ENCODE peak calls at places on chromosomes 3 and 15, in nine cellular contexts. L is activated CD4-positive, alpha-beta T cell treated with anti-CD3 and anti-CD28 coated beads, Interleukin-2, amount 50 U/mL, for 1 hour; D is CD4-positive, alpha-beta memory T cell; Z is hippocampal formation; U is NCI-H748 treated with DMSO at 0.1 percent for 48 hours; P is heart left ventricle; C is MCF 10A; R is T-helper 9 cell; T is PC-3. J is an unnamed sample.

GRCh38 chr15:51227967-51228783 is 110.2 kb downstream of the CYP19A1 start:
- DNase-seq in L (no peak), D (no peak), Z (no peak), U (no peak), P (no peak), C (peak; percentile 82), R (no peak), T (peak; percentile 52), J (no peak)

GRCh38 chr3:151146731-151147091 is 56.3 kb downstream of the GPR171 start:
- DNase-seq in L (no peak), D (no peak), Z (no peak), U (no peak), P (no peak), C (no peak), R (no peak), T (no peak), J (no peak)

GRCh38 chr3:62876064-62876463 is 848 bp upstream of the CADPS start:
- DNase-seq in L (no peak), D (no peak), Z (no peak), U (no peak), P (no peak), C (peak; percentile 25), R (no peak), T (peak; percentile 21), J (peak; percentile 20)

GRCh38 chr15:74395319-74396145 is 28.1 kb upstream of the CYP11A1 start:
- DNase-seq in L (no peak), D (no peak), Z (no peak), U (no peak), P (no peak), C (no peak), R (no peak), T (no peak), J (no peak)

GRCh38 chr3:27960133-27960532 is 238.0 kb upstream of the EOMES start:
- DNase-seq in L (no peak), D (no peak), Z (no peak), U (no peak), P (no peak), C (peak; percentile 64), R (no peak), T (peak; percentile 79), J (no peak)

GRCh38 chr3:27607370-27607769 is 114.8 kb downstream of the EOMES start:
- DNase-seq in L (no peak), D (no peak), Z (no peak), U (no peak), P (no peak), C (peak; percentile 72), R (no peak), T (peak; percentile 60), J (no peak)

GRCh38 chr15:93895976-93896770 is 335.2 kb upstream of the MCTP2 start:
- DNase-seq in L (no peak), D (no peak), Z (peak; percentile 11), U (peak; percentile 96), P (no peak), C (peak; percentile 56), R (no peak), T (no peak), J (peak; percentile 95)

GRCh38 chr3:180594631-180595348 is 7.2 kb upstream of the TTC14 start:
- DNase-seq in L (no peak), D (no peak), Z (peak; percentile 66), U (peak; percentile 30), P (no peak), C (peak; percentile 55), R (no peak), T (peak; percentile 75), J (peak; percentile 43)

GRCh38 chr3:55765398-55765797 is 278.3 kb upstream of the WNT5A start:
- DNase-seq in L (no peak), D (no peak), Z (no peak), U (no peak), P (no peak), C (no peak), R (no peak), T (no peak), J (no peak)

GRCh38 chr3:15783361-15783969 is 14.3 kb downstream of the ANKRD28 start:
- DNase-seq in L (no peak), D (no peak), Z (no peak), U (no peak), P (no peak), C (no peak), R (no peak), T (peak; percentile 19), J (no peak)

GRCh38 chr3:7576506-7576905 is 715.6 kb downstream of the GRM7 start:
- DNase-seq in L (no peak), D (no peak), Z (no peak), U (no peak), P (no peak), C (no peak), R (no peak), T (no peak), J (no peak)

GRCh38 chr15:80404057-80404718 is at the start of gene ARNT2:
- DNase-seq in L (no peak), D (no peak), Z (peak; percentile 68), U (peak; percentile 9), P (peak; percentile 61), C (no peak), R (no peak), T (no peak), J (peak; percentile 37)

GRCh38 chr3:32138545-32139104 is 32.2 kb downstream of the GPD1L start:
- DNase-seq in L (no peak), D (no peak), Z (no peak), U (no peak), P (no peak), C (no peak), R (no peak), T (no peak), J (no peak)

GRCh38 chr15:101307897-101308603 is 13.0 kb upstream of the SNRPA1 start:
- DNase-seq in L (no peak), D (no peak), Z (no peak), U (no peak), P (no peak), C (no peak), R (no peak), T (no peak), J (peak; percentile 11)

GRCh38 chr3:21962456-21962855 is 211.4 kb upstream of the ZNF385D start:
- DNase-seq in L (no peak), D (no peak), Z (no peak), U (no peak), P (no peak), C (peak; percentile 48), R (no peak), T (peak; percentile 63), J (no peak)

GRCh38 chr15:100663066-100663465 is 60.7 kb downstream of the ASB7 start:
- DNase-seq in L (no peak), D (no peak), Z (no peak), U (no peak), P (no peak), C (peak; percentile 30), R (no peak), T (peak; percentile 25), J (no peak)

GRCh38 chr3:11335056-11335608 is 62.9 kb downstream of the ATG7 start:
- DNase-seq in L (no peak), D (peak; percentile 34), Z (peak; percentile 68), U (peak; percentile 8), P (no peak), C (peak; percentile 77), R (no peak), T (peak; percentile 86), J (peak; percentile 50)

GRCh38 chr15:62060896-62061280 is 641 bp upstream of the VPS13C start:
- DNase-seq in L (no peak), D (no peak), Z (no peak), U (no peak), P (no peak), C (no peak), R (no peak), T (no peak), J (no peak)

GRCh38 chr15:73335471-73335870 is 33.3 kb downstream of the HCN4 start:
- DNase-seq in L (no peak), D (no peak), Z (no peak), U (no peak), P (peak; percentile 51), C (no peak), R (no peak), T (no peak), J (no peak)

J was measured in NCI-H345.